ENCODE peak calls at places on chromosomes 2 and 18, in five cellular contexts. R, E, W, Q and T are unnamed samples.

GRCh38 chr2:183665403-183665802 is 541.2 kb downstream of the NUP35 start:
- DNase-seq in W (no peak), E (no peak), Q (no peak), R (no peak), T (no peak)

GRCh38 chr18:2898131-2898640 is 51.4 kb downstream of the EMILIN2 start:
- DNase-seq in E (peak; percentile 43), W (peak; percentile 82), R (no peak), Q (no peak), T (no peak)

GRCh38 chr2:37887286-37887685 is 37.8 kb upstream of the RMDN2 start:
- DNase-seq in R (no peak), Q (no peak), W (no peak), E (no peak), T (no peak)

GRCh38 chr2:162057426-162057825 is 16.6 kb downstream of the DPP4 start:
- DNase-seq in Q (no peak), W (no peak), R (no peak), E (no peak), T (no peak)

GRCh38 chr2:48270209-48270608 is 259.7 kb upstream of the STON1 start:
- DNase-seq in E (no peak), W (no peak), Q (no peak), R (no peak), T (no peak)

GRCh38 chr18:44679912-44680270 is 797 bp upstream of the SETBP1 start:
- DNase-seq in R (peak; percentile 16), E (peak; percentile 31), Q (no peak), W (peak; percentile 81), T (peak; percentile 63)

GRCh38 chr18:70005580-70005979 is 57.9 kb upstream of the CD226 start:
- DNase-seq in R (no peak), W (no peak), Q (no peak), E (no peak), T (peak; percentile 9)

GRCh38 chr2:219344756-219345458 is 12.4 kb upstream of the RESP18 start:
- DNase-seq in E (peak; percentile 12), R (no peak), W (peak; percentile 19), Q (no peak), T (peak; percentile 19)

GRCh38 chr2:207423886-207424285 is 105.9 kb upstream of the CREB1 start:
- DNase-seq in Q (no peak), E (peak; percentile 98), R (no peak), W (peak; percentile 82), T (no peak)

GRCh38 chr2:51720826-51721225 is 688.9 kb upstream of the NRXN1 start:
- DNase-seq in Q (no peak), W (no peak), R (no peak), E (peak; percentile 13), T (no peak)

GRCh38 chr2:69036926-69037325 is 23.9 kb downstream of the ANTXR1 start:
- DNase-seq in R (no peak), E (peak; percentile 84), Q (no peak), W (peak; percentile 68), T (no peak)

GRCh38 chr2:74414475-74414874 is 6.9 kb downstream of the C2orf81 start:
- DNase-seq in W (no peak), R (no peak), E (no peak), Q (no peak), T (no peak)

GRCh38 chr2:144516981-144517824 is 2.7 kb downstream of the ZEB2 start:
- DNase-seq in E (peak; percentile 98), R (peak; percentile 58), Q (no peak), W (peak; percentile 98), T (peak; percentile 17)

GRCh38 chr2:230922951-230923717 is 1.9 kb downstream of the GPR55 start:
- DNase-seq in W (no peak), Q (no peak), E (no peak), R (no peak), T (no peak)

GRCh38 chr2:204395539-204395938 is 149.7 kb upstream of the PARD3B start:
- DNase-seq in R (no peak), Q (no peak), E (no peak), W (no peak), T (no peak)

GRCh38 chr18:2486426-2486825 is 84.9 kb downstream of the METTL4 start:
- DNase-seq in W (no peak), R (no peak), Q (no peak), E (no peak), T (no peak)

GRCh38 chr2:203740741-203741363 is 34.4 kb downstream of the CD28 start:
- DNase-seq in Q (no peak), E (peak; percentile 51), R (no peak), W (peak; percentile 78), T (no peak)

GRCh38 chr2:11738589-11739436 is 7.6 kb upstream of the LPIN1 start:
- DNase-seq in Q (no peak), E (peak; percentile 87), W (peak; percentile 91), R (peak; percentile 40), T (peak; percentile 56)

GRCh38 chr2:135299656-135300244 is 231.3 kb downstream of the ZRANB3 start:
- DNase-seq in W (peak; percentile 45), Q (no peak), R (no peak), E (peak; percentile 38), T (no peak)

GRCh38 chr18:11178951-11179549 is 29.7 kb upstream of the PIEZO2 start:
- DNase-seq in Q (no peak), R (no peak), W (peak; percentile 96), E (no peak), T (no peak)

GRCh38 chr2:162475661-162476060 is 131.7 kb downstream of the GCA start:
- DNase-seq in E (no peak), Q (no peak), W (no peak), R (no peak), T (peak; percentile 87)

GRCh38 chr2:9145109-9145751 is 61.4 kb upstream of the ASAP2 start:
- DNase-seq in Q (no peak), E (peak; percentile 63), R (no peak), W (peak; percentile 87), T (no peak)

GRCh38 chr2:99865818-99866676 is 276.3 kb downstream of the AFF3 start:
- DNase-seq in E (peak; percentile 39), W (peak; percentile 40), Q (no peak), R (no peak), T (no peak)

GRCh38 chr18:46224181-46224775 is 120.1 kb downstream of the HAUS1 start:
- DNase-seq in W (peak; percentile 22), Q (no peak), R (no peak), E (no peak), T (no peak)

GRCh38 chr2:109046925-109047508 is 58.0 kb upstream of the EDAR start:
- DNase-seq in Q (no peak), R (no peak), E (no peak), W (no peak), T (no peak)

GRCh38 chr2:236585966-236586365 is 16.3 kb downstream of the ACKR3 start:
- DNase-seq in Q (no peak), R (no peak), E (no peak), W (no peak), T (no peak)

GRCh38 chr2:149094217-149095015 is 55.9 kb downstream of the LYPD6B start:
- DNase-seq in Q (no peak), E (no peak), R (no peak), W (peak; percentile 50), T (no peak)

GRCh38 chr2:188199716-188200128 is 92.0 kb upstream of the GULP1 start:
- DNase-seq in R (peak; percentile 25), E (peak; percentile 90), Q (no peak), W (peak; percentile 84), T (no peak)

GRCh38 chr2:187158452-187158851 is 289.6 kb downstream of the CALCRL start:
- DNase-seq in E (no peak), R (no peak), W (no peak), Q (no peak), T (no peak)
- H3K4me1 ChIP-seq in E (no peaks in the 10 kb centered on the region), R (no peaks in the 10 kb centered on the region), W (no peaks in the 10 kb centered on the region), Q (no peaks in the 10 kb centered on the region), T (no peaks in the 10 kb centered on the region)

GRCh38 chr18:76461148-76461547 is 33.9 kb downstream of the ZNF516 start:
- DNase-seq in W (no peak), Q (no peak), R (no peak), E (no peak), T (no peak)

GRCh38 chr18:76461692-76462325 is 33.2 kb downstream of the ZNF516 start:
- DNase-seq in R (no peak), W (no peak), Q (no peak), E (no peak), T (no peak)

GRCh38 chr18:76459687-76460350 is 35.2 kb downstream of the ZNF516 start:
- DNase-seq in E (peak; percentile 100), R (peak; percentile 69), W (peak; percentile 99), Q (no peak), T (peak; percentile 78)

GRCh38 chr18:76459312-76459686 is 35.7 kb downstream of the ZNF516 start:
- DNase-seq in W (no peak), E (no peak), Q (no peak), R (no peak), T (no peak)

DNA sequence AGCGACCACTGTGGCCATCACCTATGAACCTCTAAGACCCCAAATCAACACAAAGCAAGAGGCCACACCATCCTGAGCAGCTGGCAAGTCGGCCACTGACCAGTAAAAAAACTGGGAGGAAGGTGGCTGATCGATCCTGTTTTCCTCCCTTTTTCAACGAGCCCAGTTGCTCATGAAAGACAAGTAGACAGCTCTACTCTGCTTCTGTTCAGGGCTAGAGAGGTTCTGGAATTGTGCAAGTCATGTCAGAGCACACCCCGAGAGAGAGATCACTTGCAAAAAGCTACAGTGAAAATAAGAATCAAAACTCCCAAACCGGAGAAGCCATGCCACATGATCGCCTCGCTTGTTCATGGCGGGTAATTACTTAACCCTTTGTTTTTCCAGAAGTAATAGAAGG is 34.6 kb downstream of the ZNF516 start:
- DNase-seq in E (peak; percentile 34), R (no peak), W (peak; percentile 59), Q (no peak), T (no peak)
- H3K4me1 ChIP-seq in E (peaks cover 36% of the 10 kb centered on the region), R (peaks cover 20% of the 10 kb centered on the region), W (peaks cover 32% of the 10 kb centered on the region), Q (no peaks in the 10 kb centered on the region), T (peaks cover 21% of the 10 kb centered on the region)

GRCh38 chr2:84897773-84898172 is 7.7 kb upstream of the TMSB10 start:
- DNase-seq in R (no peak), W (peak; percentile 47), E (no peak), Q (no peak), T (no peak)
- H3K4me1 ChIP-seq in R (peaks cover 20% of the 10 kb centered on the region), W (peaks cover 46% of the 10 kb centered on the region), E (peaks cover 17% of the 10 kb centered on the region), Q (peaks cover 60% of the 10 kb centered on the region), T (peaks cover 22% of the 10 kb centered on the region)

DNA sequence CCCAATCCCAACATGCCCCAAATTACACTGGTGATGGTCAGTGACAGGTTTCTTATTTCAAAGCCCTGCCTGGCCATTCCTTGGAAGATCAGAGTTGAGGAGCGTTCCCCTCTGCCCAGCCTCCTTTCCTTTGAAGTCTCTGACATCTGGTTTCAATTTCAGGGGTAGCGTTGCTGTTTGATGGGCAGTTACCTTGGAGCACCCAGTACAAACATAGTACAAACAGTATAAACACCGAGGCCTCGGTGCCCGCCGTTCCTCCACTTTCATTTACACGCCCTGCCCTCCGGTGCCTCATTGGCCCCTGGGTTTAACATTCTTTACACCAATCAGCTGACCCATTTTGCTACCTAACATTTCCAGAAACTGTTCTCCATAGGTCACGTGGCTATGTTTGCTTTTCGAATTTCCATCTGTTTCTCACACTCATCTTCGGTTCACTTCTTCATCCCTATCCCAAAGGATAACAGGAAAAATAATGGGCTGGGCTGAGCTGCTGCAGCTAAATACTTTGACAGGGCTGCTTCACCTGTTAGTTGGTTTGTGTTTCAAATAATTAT is 65.6 kb downstream of the NRP2 start:
- DNase-seq in E (no peak), Q (no peak), W (no peak), R (no peak), T (no peak)
- H3K4me1 ChIP-seq in E (no peaks in the 10 kb centered on the region), Q (no peaks in the 10 kb centered on the region), W (no peaks in the 10 kb centered on the region), R (peaks cover 78% of the 10 kb centered on the region), T (no peaks in the 10 kb centered on the region)